ENCODE peak calls at places on chromosomes 1 and 21, in nine cellular contexts. U is heart left ventricle, P is tibial nerve, G is stomach, M is testis, Q is A549, L is vagina, J is prostate gland, E is H1. X is an unnamed sample.

GRCh38 chr1:157994704-157995540 is 1.5 kb downstream of the KIRREL1 start:
- DNase-seq in P (no peak), G (no peak), J (no peak), E (no peak), Q (no peak), M (peak; percentile 43), L (no peak), U (no peak), X (peak; percentile 53)

GRCh38 chr1:53442297-53442696 is 16.9 kb upstream of the DMRTB1 start:
- DNase-seq in E (no peak), P (no peak), G (no peak), Q (no peak), M (no peak), L (no peak), J (no peak), U (no peak), X (no peak)

GRCh38 chr1:26387447-26387846 is 14.9 kb upstream of the ZNF683 start:
- DNase-seq in P (no peak), Q (no peak), M (no peak), L (no peak), E (no peak), U (no peak), J (no peak), G (no peak), X (no peak)

GRCh38 chr1:164064501-164064900 is 494.5 kb upstream of the PBX1 start:
- DNase-seq in J (no peak), E (no peak), Q (peak; percentile 4), U (no peak), G (no peak), M (no peak), P (no peak), L (no peak), X (no peak)

GRCh38 chr1:209884665-209885117 is 53.3 kb upstream of the SYT14 start:
- DNase-seq in M (no peak), J (no peak), E (no peak), L (peak; percentile 52), U (no peak), Q (peak; percentile 89), G (peak; percentile 39), P (no peak), X (peak; percentile 84)

GRCh38 chr1:164937297-164937696 is 378.3 kb downstream of the PBX1 start:
- DNase-seq in P (no peak), M (no peak), G (no peak), U (no peak), L (no peak), J (no peak), E (no peak), Q (no peak), X (no peak)

GRCh38 chr21:30189763-30190162 is 23.2 kb upstream of the CLDN17 start:
- DNase-seq in U (no peak), M (no peak), G (no peak), P (no peak), L (no peak), Q (no peak), J (no peak), E (no peak), X (no peak)

GRCh38 chr1:154747841-154748766 is 122.0 kb downstream of the KCNN3 start:
- DNase-seq in L (no peak), U (peak; percentile 43), G (no peak), P (no peak), M (no peak), J (no peak), E (no peak), Q (no peak), X (no peak)

DNA sequence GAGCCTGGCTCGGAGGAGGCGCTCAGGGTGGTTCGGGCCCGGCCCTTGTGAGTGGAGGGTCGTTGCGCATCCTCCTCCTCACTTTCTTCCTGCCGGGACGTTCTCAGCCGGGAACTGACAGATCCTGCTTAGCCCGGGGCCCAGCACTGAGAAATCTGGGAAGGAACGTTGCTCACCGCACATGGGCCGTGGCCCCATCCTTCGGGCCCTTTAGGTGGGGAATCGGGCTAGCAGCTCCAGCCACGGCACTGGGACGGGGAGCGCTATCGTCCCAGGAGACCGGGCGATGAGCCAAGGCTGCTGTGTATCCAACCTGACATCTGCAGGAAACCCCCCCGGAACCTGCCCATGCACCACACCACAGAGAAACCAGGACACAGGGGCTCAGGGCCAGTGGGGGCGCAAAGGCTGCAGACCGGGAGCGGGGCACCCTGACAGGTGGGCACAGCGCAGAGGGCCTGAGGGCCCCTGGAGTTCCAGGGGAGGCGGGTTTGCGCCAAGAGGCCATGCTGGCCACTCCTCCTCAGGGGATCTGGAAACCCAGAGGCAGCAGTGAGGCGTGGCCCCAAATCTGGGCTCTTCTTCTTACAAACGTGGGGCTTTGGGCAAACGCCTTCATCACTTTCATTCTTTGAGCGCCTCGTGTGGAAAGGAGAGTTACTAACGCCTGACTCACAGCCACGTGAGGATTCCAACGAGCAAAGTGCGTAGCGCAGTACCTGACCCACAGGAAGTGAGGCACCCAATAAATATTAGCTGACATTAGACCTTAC is at the start of gene SH2D5:
- DNase-seq in P (peak; percentile 38), M (peak; percentile 91), E (peak; percentile 56), J (peak; percentile 84), U (peak; percentile 41), Q (peak; percentile 77), G (peak; percentile 81), L (peak; percentile 97), X (peak; percentile 91)
- H3K4me3 ChIP-seq in P (peak within 1 kb of the TSS; percentile 54), M (peak within 1 kb of the TSS; percentile 57), E (peak within 1 kb of the TSS; percentile 56), J (peak within 1 kb of the TSS; percentile 45), U (peak within 1 kb of the TSS; percentile 54), Q (peak within 1 kb of the TSS; percentile 80), G (peak within 1 kb of the TSS; percentile 61), L (peak within 1 kb of the TSS; percentile 52), X (peak within 1 kb of the TSS; percentile 45)

GRCh38 chr1:111597433-111597832 is 22.2 kb upstream of the RAP1A start:
- DNase-seq in Q (no peak), P (no peak), E (no peak), L (no peak), G (no peak), U (no peak), J (no peak), M (no peak), X (no peak)

GRCh38 chr1:111596499-111596898 is 23.1 kb upstream of the RAP1A start:
- DNase-seq in P (no peak), Q (no peak), U (no peak), L (no peak), G (peak; percentile 36), M (no peak), J (no peak), E (no peak), X (no peak)

GRCh38 chr1:111599781-111600180 is 19.8 kb upstream of the RAP1A start:
- DNase-seq in J (no peak), U (no peak), M (no peak), G (no peak), E (no peak), P (no peak), Q (no peak), L (no peak), X (no peak)

GRCh38 chr1:111600295-111600694 is 19.3 kb upstream of the RAP1A start:
- DNase-seq in J (no peak), M (no peak), P (no peak), G (no peak), Q (no peak), L (no peak), E (no peak), U (no peak), X (no peak)

GRCh38 chr1:111598534-111598933 is 21.1 kb upstream of the RAP1A start:
- DNase-seq in G (no peak), Q (no peak), L (no peak), P (no peak), U (no peak), J (no peak), E (no peak), M (no peak), X (no peak)
- TF ChIP-seq POLR2A in G (no peak), Q (no peak), L (no peak), P (no peak), U (no peak), J (no peak), E (no peak), M (no peak), X (no peak)

GRCh38 chr1:241849345-241849695 is 1.3 kb downstream of the EXO1 start:
- DNase-seq in P (no peak), L (no peak), J (no peak), M (no peak), G (no peak), Q (no peak), U (no peak), E (no peak), X (no peak)

GRCh38 chr1:241847540-241847795 is 536 bp upstream of the EXO1 start:
- DNase-seq in E (no peak), P (no peak), U (no peak), L (no peak), J (no peak), G (no peak), M (no peak), Q (no peak), X (no peak)

GRCh38 chr1:241846862-241847539 is 1.0 kb upstream of the EXO1 start:
- DNase-seq in P (no peak), E (no peak), J (no peak), Q (no peak), M (no peak), U (no peak), G (no peak), L (no peak), X (no peak)

GRCh38 chr1:241847796-241848668 is at the start of gene EXO1:
- DNase-seq in G (peak; percentile 86), Q (peak; percentile 98), P (peak; percentile 65), U (peak; percentile 87), E (peak; percentile 68), L (no peak), M (peak; percentile 93), J (peak; percentile 79), X (peak; percentile 85)

GRCh38 chr1:241848680-241849344 is 808 bp downstream of the EXO1 start:
- DNase-seq in U (no peak), J (no peak), M (no peak), E (no peak), Q (no peak), L (no peak), G (no peak), P (no peak), X (no peak)
- H3K27ac ChIP-seq in U (no peak overlapping the region), J (no peak overlapping the region), M (no peak overlapping the region), E (peak overlapping the region; percentile 95), Q (peak overlapping the region; percentile 94), L (no peak overlapping the region), G (no peak overlapping the region), P (no peak overlapping the region), X (no peak overlapping the region)

DNA sequence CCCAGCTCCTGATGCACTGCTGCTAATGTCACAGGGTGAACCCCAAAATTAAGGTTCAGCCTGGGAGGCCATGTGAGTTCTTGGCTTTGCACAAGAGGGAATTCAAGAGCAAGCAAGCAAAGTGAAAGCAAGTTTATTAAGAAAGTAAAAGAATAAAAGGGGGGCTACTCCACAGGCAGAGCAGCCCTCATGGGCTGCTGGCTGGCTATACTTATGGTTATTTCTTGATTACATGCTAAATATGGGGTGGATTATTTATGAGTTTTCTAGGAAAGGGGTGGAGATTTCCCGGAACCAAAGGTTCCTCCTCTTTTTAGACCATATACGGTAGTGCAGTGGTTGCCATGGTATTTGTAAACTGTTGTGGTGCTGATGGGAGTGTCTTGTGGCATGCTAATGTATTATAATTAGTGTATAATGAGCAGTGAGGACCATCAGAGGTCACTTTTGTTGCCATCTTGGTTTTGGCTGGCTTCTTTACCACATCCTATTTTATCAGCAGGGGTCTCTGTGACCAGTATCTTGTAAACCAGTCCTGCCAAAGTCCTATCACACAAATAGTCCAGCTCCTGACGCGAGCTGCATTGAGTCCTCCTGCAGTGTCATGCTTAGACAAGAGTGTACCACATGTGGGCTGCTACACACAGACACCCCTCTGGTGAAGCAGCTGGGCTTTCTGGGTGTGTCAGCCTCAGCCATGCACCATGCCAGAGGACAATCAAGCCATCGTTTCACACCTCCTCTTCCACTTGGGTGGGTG is 46.4 kb upstream of the CSF1 start:
- DNase-seq in Q (no peak), J (no peak), M (no peak), P (no peak), E (no peak), L (no peak), G (no peak), U (no peak), X (no peak)
- H3K4me3 ChIP-seq in Q (no peak overlapping the region), J (no peak overlapping the region), M (no peak overlapping the region), P (no peak overlapping the region), E (no peak overlapping the region), L (no peak overlapping the region), G (no peak overlapping the region), U (no peak overlapping the region), X (no peak overlapping the region)

X was measured in adrenal gland.